ENCODE peak calls at places on chromosomes 1 and 21, in five cellular contexts. O is globus pallidus; E is neural crest cell; G is SW480; Y is stimulated activated CD8-positive, alpha-beta memory T cell treated with anti-CD3 and anti-CD28 coated beads, Interleukin-2, amount 100 ng/mL, for 48 hours. F is an unnamed sample.

GRCh38 chr1:228344631-228345072 is 62.0 kb downstream of the TRIM11 start:
- DNase-seq in O (no peak), E (no peak), Y (no peak), G (no peak), F (no peak)

GRCh38 chr1:40024671-40025070 is 15.9 kb upstream of the CAP1 start:
- DNase-seq in Y (no peak), O (no peak), E (no peak), G (no peak), F (no peak)

GRCh38 chr1:76433528-76433927 is 359.0 kb downstream of the ST6GALNAC3 start:
- DNase-seq in O (no peak), Y (no peak), G (no peak), E (no peak), F (no peak)

GRCh38 chr1:152003846-152004442 is 10.3 kb upstream of the S100A10 start:
- DNase-seq in O (no peak), Y (no peak), E (no peak), G (no peak), F (peak)

GRCh38 chr1:24996983-24997893 is 67.2 kb upstream of the RUNX3 start:
- DNase-seq in G (no peak), Y (peak), O (no peak), E (no peak), F (peak)

GRCh38 chr1:15584489-15585363 is at the start of gene AGMAT:
- DNase-seq in E (peak), O (no peak), G (peak), Y (peak), F (peak)

GRCh38 chr1:247211339-247211738 is 39.5 kb upstream of the ZNF124 start:
- DNase-seq in O (no peak), E (no peak), G (no peak), Y (no peak), F (no peak)

GRCh38 chr1:55244476-55245109 is 29.4 kb upstream of the USP24 start:
- DNase-seq in G (no peak), E (no peak), Y (no peak), O (peak), F (no peak)

GRCh38 chr1:183407961-183408360 is 10.2 kb downstream of the NMNAT2 start:
- DNase-seq in O (no peak), G (no peak), E (no peak), Y (no peak), F (no peak)

GRCh38 chr1:117928881-117929339 is 511 bp downstream of the GDAP2 start:
- DNase-seq in E (peak), G (peak), Y (peak), O (peak), F (peak)

GRCh38 chr21:39845581-39846130 is 21.6 kb upstream of the PCP4 start:
- DNase-seq in E (no peak), O (no peak), G (peak), Y (no peak), F (no peak)

GRCh38 chr1:180953291-180953747 is 40.6 kb downstream of the KIAA1614 start:
- DNase-seq in G (peak), O (no peak), E (no peak), Y (no peak), F (peak)

GRCh38 chr1:33725037-33725436 is 138.8 kb upstream of the HMGB4 start:
- DNase-seq in E (no peak), G (no peak), O (no peak), Y (no peak), F (no peak)

GRCh38 chr1:2778220-2778592 is 23.3 kb downstream of the TTC34 start:
- DNase-seq in O (no peak), E (no peak), G (no peak), Y (no peak), F (no peak)

GRCh38 chr1:50970927-50971582 is 1.0 kb downstream of the CDKN2C start:
- DNase-seq in E (no peak), G (no peak), Y (no peak), O (no peak), F (peak)

GRCh38 chr1:159171254-159171687 is at the start of gene CADM3:
- DNase-seq in G (no peak), E (peak), Y (no peak), O (no peak), F (no peak)